ENCODE peak calls at places on chromosomes 4 and X, in seven cellular contexts. One of them, this sample, is unnamed.

GRCh38 chr4:136412708-136413107 is 1119.6 kb downstream of the PCDH18 start:
- DNase-seq in Right ventricle myocardium superior: no peak
- DNase-seq in stimulated activated CD4-positive, alpha-beta T cell treated with anti-CD3 and anti-CD28 coated beads, Interleukin-1b, Interleukin-23, amount 100 ng/mL, for 24 hours: no peak
- DNase-seq in T-helper 1 cell: no peak
- DNase-seq in GM23248: no peak
- DNase-seq in HTR-8/SVneo: peak
- DNase-seq in adipocyte: peak
- DNase-seq in this sample: no peak

GRCh38 chrX:9899640-9900075 is 67.5 kb upstream of the CLDN34 start:
- DNase-seq in Right ventricle myocardium superior: no peak
- DNase-seq in stimulated activated CD4-positive, alpha-beta T cell treated with anti-CD3 and anti-CD28 coated beads, Interleukin-1b, Interleukin-23, amount 100 ng/mL, for 24 hours: no peak
- DNase-seq in T-helper 1 cell: no peak
- DNase-seq in GM23248: peak
- DNase-seq in HTR-8/SVneo: no peak
- DNase-seq in adipocyte: peak
- DNase-seq in this sample: peak

GRCh38 chr4:186881521-186882220 is 158.0 kb upstream of the FAT1 start:
- DNase-seq in Right ventricle myocardium superior: no peak
- DNase-seq in stimulated activated CD4-positive, alpha-beta T cell treated with anti-CD3 and anti-CD28 coated beads, Interleukin-1b, Interleukin-23, amount 100 ng/mL, for 24 hours: no peak
- DNase-seq in T-helper 1 cell: no peak
- DNase-seq in GM23248: peak
- DNase-seq in HTR-8/SVneo: peak
- DNase-seq in adipocyte: peak
- DNase-seq in this sample: no peak

GRCh38 chr4:8502371-8502770 is 61.8 kb downstream of the TRMT44 start:
- DNase-seq in Right ventricle myocardium superior: no peak
- DNase-seq in stimulated activated CD4-positive, alpha-beta T cell treated with anti-CD3 and anti-CD28 coated beads, Interleukin-1b, Interleukin-23, amount 100 ng/mL, for 24 hours: no peak
- DNase-seq in T-helper 1 cell: no peak
- DNase-seq in GM23248: no peak
- DNase-seq in HTR-8/SVneo: no peak
- DNase-seq in adipocyte: no peak
- DNase-seq in this sample: no peak

GRCh38 chrX:25013593-25014365 is 2.0 kb downstream of the ARX start:
- DNase-seq in Right ventricle myocardium superior: no peak
- DNase-seq in stimulated activated CD4-positive, alpha-beta T cell treated with anti-CD3 and anti-CD28 coated beads, Interleukin-1b, Interleukin-23, amount 100 ng/mL, for 24 hours: no peak
- DNase-seq in T-helper 1 cell: no peak
- DNase-seq in GM23248: no peak
- DNase-seq in HTR-8/SVneo: no peak
- DNase-seq in adipocyte: no peak
- DNase-seq in this sample: no peak

GRCh38 chr4:128859887-128860774 is 50.6 kb downstream of the JADE1 start:
- DNase-seq in Right ventricle myocardium superior: no peak
- DNase-seq in stimulated activated CD4-positive, alpha-beta T cell treated with anti-CD3 and anti-CD28 coated beads, Interleukin-1b, Interleukin-23, amount 100 ng/mL, for 24 hours: no peak
- DNase-seq in T-helper 1 cell: no peak
- DNase-seq in GM23248: peak
- DNase-seq in HTR-8/SVneo: no peak
- DNase-seq in adipocyte: peak
- DNase-seq in this sample: no peak

GRCh38 chr4:67700119-67700873 is 659 bp downstream of the UBA6 start:
- DNase-seq in Right ventricle myocardium superior: no peak
- DNase-seq in stimulated activated CD4-positive, alpha-beta T cell treated with anti-CD3 and anti-CD28 coated beads, Interleukin-1b, Interleukin-23, amount 100 ng/mL, for 24 hours: no peak
- DNase-seq in T-helper 1 cell: no peak
- DNase-seq in GM23248: peak
- DNase-seq in HTR-8/SVneo: no peak
- DNase-seq in adipocyte: peak
- DNase-seq in this sample: no peak

GRCh38 chr4:152138451-152138850 is 377.6 kb upstream of the GATB start:
- DNase-seq in Right ventricle myocardium superior: no peak
- DNase-seq in stimulated activated CD4-positive, alpha-beta T cell treated with anti-CD3 and anti-CD28 coated beads, Interleukin-1b, Interleukin-23, amount 100 ng/mL, for 24 hours: no peak
- DNase-seq in T-helper 1 cell: no peak
- DNase-seq in GM23248: no peak
- DNase-seq in HTR-8/SVneo: no peak
- DNase-seq in adipocyte: no peak
- DNase-seq in this sample: no peak

GRCh38 chr4:95093460-95093859 is 335.7 kb downstream of the BMPR1B start:
- DNase-seq in Right ventricle myocardium superior: no peak
- DNase-seq in stimulated activated CD4-positive, alpha-beta T cell treated with anti-CD3 and anti-CD28 coated beads, Interleukin-1b, Interleukin-23, amount 100 ng/mL, for 24 hours: no peak
- DNase-seq in T-helper 1 cell: no peak
- DNase-seq in GM23248: no peak
- DNase-seq in HTR-8/SVneo: no peak
- DNase-seq in adipocyte: no peak
- DNase-seq in this sample: no peak

GRCh38 chr4:159137176-159137575 is 34.3 kb downstream of the RAPGEF2 start:
- DNase-seq in Right ventricle myocardium superior: no peak
- DNase-seq in stimulated activated CD4-positive, alpha-beta T cell treated with anti-CD3 and anti-CD28 coated beads, Interleukin-1b, Interleukin-23, amount 100 ng/mL, for 24 hours: no peak
- DNase-seq in T-helper 1 cell: no peak
- DNase-seq in GM23248: no peak
- DNase-seq in HTR-8/SVneo: no peak
- DNase-seq in adipocyte: no peak
- DNase-seq in this sample: no peak